ENCODE peak calls at places on chromosomes 13 and 19, in six cellular contexts. P, U, F, L, E and W are unnamed samples.

GRCh38 chr19:47095707-47096704 is 17.6 kb downstream of the ZC3H4 start:
- DNase-seq in P (peak), U (peak), F (no peak), L (peak), E (no peak), W (no peak)

GRCh38 chr13:113935081-113935511 is 38.8 kb downstream of the C13orf46 start:
- DNase-seq in P (no peak), U (no peak), F (no peak), L (no peak), E (no peak), W (no peak)

GRCh38 chr13:48542581-48543341 is 9.9 kb upstream of the RCBTB2 start:
- DNase-seq in P (no peak), U (peak), F (no peak), L (peak), E (no peak), W (peak)

GRCh38 chr19:36719687-36720556 is 32.5 kb downstream of the ZNF567 start:
- DNase-seq in P (peak), U (peak), F (no peak), L (no peak), E (no peak), W (peak)

GRCh38 chr13:49776871-49777270 is 15.6 kb downstream of the KPNA3 start:
- DNase-seq in P (no peak), U (no peak), F (no peak), L (no peak), E (no peak), W (no peak)

GRCh38 chr13:96285729-96286128 is 195.8 kb downstream of the HS6ST3 start:
- DNase-seq in P (no peak), U (no peak), F (no peak), L (no peak), E (no peak), W (no peak)

GRCh38 chr13:81773263-81773662 is 1432.3 kb upstream of the SPRY2 start:
- DNase-seq in P (no peak), U (no peak), F (no peak), L (no peak), E (no peak), W (no peak)

GRCh38 chr13:54965881-54966280 is 1937.3 kb downstream of the OLFM4 start:
- DNase-seq in P (no peak), U (no peak), F (no peak), L (no peak), E (no peak), W (no peak)

GRCh38 chr19:11577451-11578341 is at the start of gene ACP5:
- DNase-seq in P (no peak), U (no peak), F (no peak), L (no peak), E (no peak), W (no peak)

GRCh38 chr19:47111081-47111589 is 2.4 kb downstream of the ZC3H4 start:
- DNase-seq in P (no peak), U (peak), F (no peak), L (no peak), E (no peak), W (peak)

GRCh38 chr19:30426864-30427263 is 54.7 kb downstream of the ZNF536 start:
- DNase-seq in P (no peak), U (no peak), F (no peak), L (no peak), E (no peak), W (no peak)

GRCh38 chr13:49635599-49636433 is 7.5 kb downstream of the ARL11 start:
- DNase-seq in P (no peak), U (no peak), F (peak), L (peak), E (no peak), W (no peak)

GRCh38 chr19:41479757-41480191 is 36.8 kb downstream of the ERICH4 start:
- DNase-seq in P (peak), U (peak), F (no peak), L (no peak), E (peak), W (peak)

GRCh38 chr13:100130092-100130491 is 41.2 kb downstream of the PCCA start:
- DNase-seq in P (no peak), U (no peak), F (no peak), L (no peak), E (no peak), W (peak)

GRCh38 chr19:17001603-17002183 is 24.9 kb downstream of the CPAMD8 start:
- DNase-seq in P (no peak), U (peak), F (no peak), L (no peak), E (no peak), W (no peak)

GRCh38 chr13:40287428-40287827 is 379.0 kb downstream of the FOXO1 start:
- DNase-seq in P (no peak), U (no peak), F (no peak), L (no peak), E (no peak), W (no peak)

GRCh38 chr19:46410205-46411087 is 2.9 kb downstream of the CCDC8 start:
- DNase-seq in P (no peak), U (peak), F (no peak), L (no peak), E (no peak), W (no peak)

GRCh38 chr19:5293607-5294089 is 47.0 kb downstream of the PTPRS start:
- DNase-seq in P (no peak), U (no peak), F (no peak), L (no peak), E (no peak), W (no peak)

GRCh38 chr13:20193924-20194631 is 1.3 kb upstream of the GJB2 start:
- DNase-seq in P (no peak), U (no peak), F (no peak), L (no peak), E (no peak), W (no peak)

GRCh38 chr19:18750295-18750970 is 40.7 kb downstream of the COMP start:
- DNase-seq in P (no peak), U (no peak), F (no peak), L (no peak), E (no peak), W (no peak)

GRCh38 chr19:628168-628567 is 5.2 kb downstream of the POLRMT start:
- DNase-seq in P (no peak), U (peak), F (no peak), L (no peak), E (no peak), W (no peak)

GRCh38 chr13:21971662-21972635 is 301.1 kb downstream of the FGF9 start:
- DNase-seq in P (no peak), U (no peak), F (no peak), L (no peak), E (no peak), W (no peak)

GRCh38 chr13:113305208-113305607 is 8.2 kb downstream of the LAMP1 start:
- DNase-seq in P (no peak), U (no peak), F (no peak), L (no peak), E (no peak), W (no peak)

GRCh38 chr13:77274126-77274525 is 52.8 kb downstream of the MYCBP2 start:
- DNase-seq in P (no peak), U (no peak), F (no peak), L (no peak), E (no peak), W (peak)
- TF ChIP-seq CTCF in P (no peak), U (no peak), F (no peak), L (no peak), E (no peak), W (no peak)

DNA sequence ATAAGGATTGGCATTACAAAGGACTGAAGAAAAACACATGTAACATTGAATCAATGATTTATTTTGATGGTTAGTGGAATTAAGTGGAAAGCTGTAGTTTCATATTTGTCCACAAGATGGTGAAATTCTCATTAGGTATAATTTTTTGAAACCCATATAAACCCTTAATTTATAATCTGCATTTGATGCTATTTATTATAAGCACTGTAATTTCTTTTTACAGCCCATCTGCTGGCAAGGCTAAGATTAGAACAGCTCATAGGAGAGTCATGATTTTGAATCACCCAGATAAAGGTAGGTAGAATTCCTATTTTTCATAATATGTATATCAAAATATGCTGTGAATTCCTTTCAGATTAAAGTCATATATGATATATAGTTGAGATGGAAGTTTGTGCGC is 62.2 kb downstream of the DNAJC15 start:
- DNase-seq in P (peak), U (peak), F (no peak), L (no peak), E (peak), W (peak)
- TF ChIP-seq MYC in P (no peak), U (no peak), F (no peak), L (no peak), E (no peak), W (no peak)

GRCh38 chr13:46015374-46015773 is 37.2 kb downstream of the ZC3H13 start:
- DNase-seq in P (no peak), U (peak), F (no peak), L (no peak), E (no peak), W (no peak)

GRCh38 chr13:46006688-46007452 is 45.7 kb downstream of the ZC3H13 start:
- DNase-seq in P (no peak), U (no peak), F (no peak), L (no peak), E (no peak), W (no peak)

GRCh38 chr13:46008631-46009030 is 43.9 kb downstream of the ZC3H13 start:
- DNase-seq in P (no peak), U (no peak), F (no peak), L (no peak), E (no peak), W (no peak)

GRCh38 chr13:46012404-46012803 is 40.1 kb downstream of the ZC3H13 start:
- DNase-seq in P (no peak), U (no peak), F (no peak), L (no peak), E (no peak), W (no peak)

GRCh38 chr13:46010148-46010547 is 42.4 kb downstream of the ZC3H13 start:
- DNase-seq in P (peak), U (peak), F (no peak), L (no peak), E (no peak), W (no peak)
- TF ChIP-seq CTCF in P (peak), U (peak), F (no peak), L (no peak), E (peak), W (no peak)

DNA sequence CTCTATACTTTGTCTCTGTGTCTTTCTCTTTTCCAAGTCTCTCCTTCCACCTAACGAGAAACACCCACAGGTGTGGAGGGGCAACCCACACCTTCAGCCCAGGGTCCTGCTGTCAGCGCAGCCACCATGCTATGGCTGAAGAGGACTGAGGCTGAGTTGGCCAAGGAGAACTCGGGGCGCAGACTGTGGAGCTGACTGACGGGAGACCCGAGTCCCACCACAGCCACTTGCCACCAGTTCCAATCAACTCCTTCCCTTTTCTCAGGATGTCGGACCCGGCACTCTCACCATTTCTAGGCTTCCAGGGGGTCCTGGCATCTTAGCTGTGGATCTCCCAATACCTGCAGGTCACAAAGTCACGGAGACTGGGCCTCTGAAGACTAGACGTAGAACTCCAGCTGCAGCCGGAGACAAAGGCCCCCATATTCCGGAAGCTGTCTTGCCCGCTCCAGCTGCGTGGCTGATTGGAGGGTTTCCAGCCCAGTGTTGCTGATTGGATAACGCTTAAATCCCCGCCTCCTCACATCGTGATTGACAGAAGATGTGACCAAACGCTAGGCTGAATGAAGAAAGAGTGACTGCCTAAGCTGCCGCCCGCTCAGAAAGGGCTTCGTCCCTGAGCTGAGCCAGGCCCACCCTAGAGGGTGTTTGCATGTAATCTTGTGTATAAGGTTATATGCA is 63.6 kb downstream of the ZNF429 start:
- DNase-seq in P (no peak), U (peak), F (no peak), L (no peak), E (no peak), W (no peak)
- TF ChIP-seq MYC in P (no peak), U (no peak), F (no peak), L (no peak), E (no peak), W (no peak)

DNA sequence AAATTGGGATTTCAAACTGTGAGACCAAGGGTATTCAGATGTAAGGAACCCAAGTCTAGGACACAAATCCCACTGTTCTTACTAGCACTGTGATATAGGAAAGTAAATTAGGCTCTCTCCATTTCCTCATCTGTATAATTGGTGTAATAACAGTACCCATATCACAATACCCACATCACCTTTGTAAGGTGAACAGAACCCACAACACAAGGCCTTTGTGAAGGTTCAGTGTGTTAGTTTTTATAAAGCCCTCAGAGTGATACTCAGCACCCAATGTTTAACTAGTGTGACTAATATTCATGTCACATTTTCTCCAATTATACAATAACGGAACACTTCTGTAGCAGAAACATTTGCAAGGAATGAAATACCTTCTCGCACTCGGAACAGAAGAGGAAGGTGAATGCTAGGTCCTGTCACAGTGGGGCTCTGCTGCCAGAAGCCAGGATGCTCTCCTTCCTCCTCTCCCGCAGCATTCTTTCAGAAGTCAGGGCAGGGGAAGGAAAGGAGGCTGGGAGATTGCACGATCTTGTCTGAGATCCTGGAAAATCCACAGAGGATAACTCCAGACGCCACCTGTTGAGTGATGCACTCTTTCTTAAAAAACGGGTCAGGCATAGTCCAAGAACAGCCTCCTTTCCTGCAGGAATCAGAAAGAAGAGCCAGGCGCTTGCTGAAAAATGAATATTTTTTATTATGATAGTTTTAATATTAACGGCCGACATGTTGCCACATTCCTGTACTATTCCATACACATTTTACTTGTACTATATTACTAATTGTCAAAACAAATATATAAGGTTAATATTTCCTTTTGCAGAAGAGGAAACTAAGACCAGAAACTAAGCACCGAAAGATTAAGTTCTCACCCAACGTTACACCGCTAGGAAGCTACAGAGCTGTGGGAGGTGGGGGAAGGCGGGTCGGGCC is 762 bp downstream of the ZNF45 start:
- DNase-seq in P (peak), U (peak), F (no peak), L (no peak), E (peak), W (no peak)
- TF ChIP-seq CTCF in P (no peak), U (no peak), F (no peak), L (no peak), E (peak), W (no peak)

GRCh38 chr13:30685320-30685859 is 50.0 kb upstream of the ALOX5AP start:
- DNase-seq in P (no peak), U (no peak), F (no peak), L (no peak), E (no peak), W (no peak)
- TF ChIP-seq MYC in P (no peak), U (no peak), F (no peak), L (no peak), E (no peak), W (no peak)

DNA sequence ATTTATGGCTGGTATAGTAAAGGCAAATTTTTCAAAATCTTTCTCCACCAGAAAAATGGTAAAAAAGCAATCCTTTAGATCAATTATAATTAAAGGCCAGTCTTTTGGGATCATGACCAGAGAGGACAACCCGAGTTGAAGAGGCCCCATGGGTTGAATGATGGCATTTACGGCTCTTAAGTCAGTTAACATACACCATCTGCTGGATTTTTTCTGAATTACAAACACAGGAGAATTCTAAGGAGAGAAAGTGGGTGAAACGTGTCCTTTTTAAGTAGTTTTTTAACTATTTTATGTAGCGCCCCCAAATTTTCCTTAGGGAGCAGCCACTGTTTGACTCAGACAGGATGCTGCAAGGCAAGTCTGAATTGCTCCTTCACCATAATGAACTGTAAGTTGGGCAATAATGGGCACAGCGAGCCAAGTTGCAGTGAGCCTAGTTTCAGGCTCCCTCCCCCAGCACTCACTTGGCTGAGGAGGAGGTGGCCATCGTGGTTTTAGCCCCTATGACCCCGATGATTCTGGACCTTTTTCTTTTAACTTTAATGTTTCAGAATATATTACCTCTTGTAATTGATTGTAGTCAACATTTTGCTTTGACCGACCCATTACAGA is 13.6 kb upstream of the ZNF611 start:
- DNase-seq in P (peak), U (peak), F (peak), L (peak), E (no peak), W (peak)
- TF ChIP-seq CTCF in P (no peak), U (peak), F (peak), L (peak), E (peak), W (peak)